ENCODE peak calls at places on chromosomes 4 and X, in seven cellular contexts. A is AG08395; M is brain microvascular endothelial cell; S is T-helper 2 cell; O is stimulated activated CD8-positive, alpha-beta memory T cell treated with anti-CD3 and anti-CD28 coated beads, Interleukin-4, amount 100 ng/mL, for 4 hours; Q is activated T-cell treated with anti-CD3 and anti-CD28 coated beads for 1 hour; I is SJSA1. H is an unnamed sample.

GRCh38 chrX:24147165-24147564 is 2.4 kb upstream of the ZFX start:
- DNase-seq in O (no peak), S (no peak), M (no peak), Q (no peak), I (no peak), A (no peak), H (no peak)

GRCh38 chr4:184250795-184251679 is 33.4 kb upstream of the ENPP6 start:
- DNase-seq in A (peak), S (no peak), M (peak), I (no peak), Q (no peak), O (no peak), H (peak)

GRCh38 chr4:128590773-128591172 is 218.7 kb upstream of the JADE1 start:
- DNase-seq in S (no peak), O (no peak), I (no peak), A (no peak), Q (no peak), M (no peak), H (no peak)

GRCh38 chrX:70481871-70482270 is 37.2 kb downstream of the DLG3 start:
- DNase-seq in S (no peak), I (no peak), Q (no peak), O (no peak), M (no peak), A (no peak), H (no peak)

GRCh38 chrX:76987381-76987780 is 459.8 kb upstream of the FGF16 start:
- DNase-seq in A (no peak), S (no peak), Q (no peak), M (no peak), O (no peak), I (no peak), H (no peak)

GRCh38 chr4:147530723-147531122 is 49.8 kb downstream of the EDNRA start:
- DNase-seq in A (no peak), Q (no peak), S (no peak), O (no peak), I (no peak), M (peak), H (no peak)

GRCh38 chr4:6360385-6360784 is 90.7 kb downstream of the WFS1 start:
- DNase-seq in O (no peak), Q (no peak), M (no peak), S (no peak), I (no peak), A (no peak), H (no peak)

GRCh38 chr4:180330521-180330920 is 1912.7 kb upstream of the TENM3 start:
- DNase-seq in S (no peak), I (no peak), M (no peak), O (no peak), A (no peak), Q (no peak), H (no peak)

GRCh38 chr4:48813984-48814383 is 16.9 kb upstream of the OCIAD1 start:
- DNase-seq in O (no peak), S (no peak), M (no peak), Q (no peak), A (no peak), I (no peak), H (no peak)

GRCh38 chr4:145299380-145300076 is 119.1 kb upstream of the OTUD4 start:
- DNase-seq in A (peak), Q (peak), M (peak), O (peak), S (no peak), I (peak), H (peak)

GRCh38 chr4:1714303-1715001 is 2.3 kb upstream of the SLBP start:
- DNase-seq in O (no peak), M (no peak), S (no peak), A (no peak), I (no peak), Q (no peak), H (no peak)

GRCh38 chrX:20693071-20693470 is 426.4 kb upstream of the RPS6KA3 start:
- DNase-seq in S (no peak), A (peak), Q (no peak), O (no peak), M (no peak), I (no peak), H (peak)